ENCODE peak calls at places on chromosomes 6 and 20, in ten cellular contexts. One of them, this sample, is unnamed.

GRCh38 chr6:162974685-162975084 is 246.9 kb downstream of the PACRG start:
- DNase-seq in HFFc6: no peak
- DNase-seq in upper lobe of right lung: no peak
- DNase-seq in NCI-H1105: no peak
- DNase-seq in left lung: no peak
- DNase-seq in neural crest cell: no peak
- DNase-seq in SW480: no peak
- DNase-seq in T-helper 17 cell: no peak
- DNase-seq in activated T-helper 2 cell treated with anti-CD3 and anti-CD28 coated beads, Interferon-gamma antibody, Interleukin-2, Interleukin-4, amounts not matched to agents 10 μg/mL and 5 μg/mL and 100 μg/mL, durations not matched to agents 14 hours and 24 hours and 36 hours: no peak
- DNase-seq in endodermal cell: no peak
- DNase-seq in this sample: no peak

GRCh38 chr6:143223895-143224294 is 163.2 kb downstream of the AIG1 start:
- DNase-seq in T-helper 17 cell: no peak
- DNase-seq in NCI-H1105: no peak
- DNase-seq in neural crest cell: no peak
- DNase-seq in activated T-helper 2 cell treated with anti-CD3 and anti-CD28 coated beads, Interferon-gamma antibody, Interleukin-2, Interleukin-4, amounts not matched to agents 10 μg/mL and 5 μg/mL and 100 μg/mL, durations not matched to agents 14 hours and 24 hours and 36 hours: no peak
- DNase-seq in upper lobe of right lung: no peak
- DNase-seq in HFFc6: no peak
- DNase-seq in endodermal cell: peak; percentile 50
- DNase-seq in left lung: no peak
- DNase-seq in SW480: peak; percentile 49
- DNase-seq in this sample: no peak

GRCh38 chr6:148064406-148065134 is 278.1 kb upstream of the SASH1 start:
- DNase-seq in activated T-helper 2 cell treated with anti-CD3 and anti-CD28 coated beads, Interferon-gamma antibody, Interleukin-2, Interleukin-4, amounts not matched to agents 10 μg/mL and 5 μg/mL and 100 μg/mL, durations not matched to agents 14 hours and 24 hours and 36 hours: no peak
- DNase-seq in upper lobe of right lung: no peak
- DNase-seq in HFFc6: peak; percentile 70
- DNase-seq in left lung: peak; percentile 31
- DNase-seq in SW480: peak; percentile 1
- DNase-seq in NCI-H1105: no peak
- DNase-seq in endodermal cell: no peak
- DNase-seq in T-helper 17 cell: no peak
- DNase-seq in neural crest cell: no peak
- DNase-seq in this sample: no peak

GRCh38 chr20:35156978-35157377 is 9.8 kb upstream of the EDEM2 start:
- DNase-seq in T-helper 17 cell: no peak
- DNase-seq in NCI-H1105: no peak
- DNase-seq in HFFc6: no peak
- DNase-seq in upper lobe of right lung: no peak
- DNase-seq in SW480: no peak
- DNase-seq in neural crest cell: no peak
- DNase-seq in activated T-helper 2 cell treated with anti-CD3 and anti-CD28 coated beads, Interferon-gamma antibody, Interleukin-2, Interleukin-4, amounts not matched to agents 10 μg/mL and 5 μg/mL and 100 μg/mL, durations not matched to agents 14 hours and 24 hours and 36 hours: no peak
- DNase-seq in left lung: no peak
- DNase-seq in endodermal cell: no peak
- DNase-seq in this sample: no peak

GRCh38 chr6:15148356-15149058 is 97.4 kb upstream of the JARID2 start:
- DNase-seq in T-helper 17 cell: no peak
- DNase-seq in HFFc6: peak; percentile 44
- DNase-seq in SW480: peak; percentile 6
- DNase-seq in upper lobe of right lung: no peak
- DNase-seq in activated T-helper 2 cell treated with anti-CD3 and anti-CD28 coated beads, Interferon-gamma antibody, Interleukin-2, Interleukin-4, amounts not matched to agents 10 μg/mL and 5 μg/mL and 100 μg/mL, durations not matched to agents 14 hours and 24 hours and 36 hours: no peak
- DNase-seq in endodermal cell: peak; percentile 60
- DNase-seq in NCI-H1105: no peak
- DNase-seq in neural crest cell: no peak
- DNase-seq in left lung: no peak
- DNase-seq in this sample: no peak

GRCh38 chr20:1323830-1324597 is 4.9 kb downstream of the SDCBP2 start:
- DNase-seq in endodermal cell: peak; percentile 27
- DNase-seq in upper lobe of right lung: no peak
- DNase-seq in HFFc6: no peak
- DNase-seq in NCI-H1105: no peak
- DNase-seq in activated T-helper 2 cell treated with anti-CD3 and anti-CD28 coated beads, Interferon-gamma antibody, Interleukin-2, Interleukin-4, amounts not matched to agents 10 μg/mL and 5 μg/mL and 100 μg/mL, durations not matched to agents 14 hours and 24 hours and 36 hours: no peak
- DNase-seq in T-helper 17 cell: no peak
- DNase-seq in left lung: no peak
- DNase-seq in SW480: no peak
- DNase-seq in neural crest cell: no peak
- DNase-seq in this sample: no peak

GRCh38 chr6:30730611-30731435 is 10.7 kb downstream of the TUBB start:
- DNase-seq in activated T-helper 2 cell treated with anti-CD3 and anti-CD28 coated beads, Interferon-gamma antibody, Interleukin-2, Interleukin-4, amounts not matched to agents 10 μg/mL and 5 μg/mL and 100 μg/mL, durations not matched to agents 14 hours and 24 hours and 36 hours: peak; percentile 81
- DNase-seq in HFFc6: no peak
- DNase-seq in SW480: peak; percentile 89
- DNase-seq in T-helper 17 cell: peak; percentile 72
- DNase-seq in neural crest cell: peak; percentile 57
- DNase-seq in NCI-H1105: peak; percentile 83
- DNase-seq in upper lobe of right lung: peak; percentile 91
- DNase-seq in endodermal cell: peak; percentile 94
- DNase-seq in left lung: peak; percentile 84
- DNase-seq in this sample: peak; percentile 93

GRCh38 chr20:34420975-34421374 is 57.9 kb downstream of the ITCH start:
- DNase-seq in endodermal cell: no peak
- DNase-seq in NCI-H1105: no peak
- DNase-seq in neural crest cell: no peak
- DNase-seq in HFFc6: no peak
- DNase-seq in T-helper 17 cell: no peak
- DNase-seq in left lung: no peak
- DNase-seq in activated T-helper 2 cell treated with anti-CD3 and anti-CD28 coated beads, Interferon-gamma antibody, Interleukin-2, Interleukin-4, amounts not matched to agents 10 μg/mL and 5 μg/mL and 100 μg/mL, durations not matched to agents 14 hours and 24 hours and 36 hours: no peak
- DNase-seq in upper lobe of right lung: no peak
- DNase-seq in SW480: no peak
- DNase-seq in this sample: no peak

GRCh38 chr6:129516787-129517186 is 193.2 kb downstream of the ARHGAP18 start:
- DNase-seq in HFFc6: no peak
- DNase-seq in activated T-helper 2 cell treated with anti-CD3 and anti-CD28 coated beads, Interferon-gamma antibody, Interleukin-2, Interleukin-4, amounts not matched to agents 10 μg/mL and 5 μg/mL and 100 μg/mL, durations not matched to agents 14 hours and 24 hours and 36 hours: no peak
- DNase-seq in left lung: no peak
- DNase-seq in T-helper 17 cell: no peak
- DNase-seq in upper lobe of right lung: no peak
- DNase-seq in endodermal cell: no peak
- DNase-seq in SW480: no peak
- DNase-seq in NCI-H1105: no peak
- DNase-seq in neural crest cell: no peak
- DNase-seq in this sample: no peak

GRCh38 chr20:33178726-33179125 is 10.8 kb downstream of the BPIFA2 start:
- DNase-seq in left lung: peak; percentile 40
- DNase-seq in T-helper 17 cell: no peak
- DNase-seq in upper lobe of right lung: no peak
- DNase-seq in HFFc6: no peak
- DNase-seq in activated T-helper 2 cell treated with anti-CD3 and anti-CD28 coated beads, Interferon-gamma antibody, Interleukin-2, Interleukin-4, amounts not matched to agents 10 μg/mL and 5 μg/mL and 100 μg/mL, durations not matched to agents 14 hours and 24 hours and 36 hours: no peak
- DNase-seq in NCI-H1105: no peak
- DNase-seq in endodermal cell: peak; percentile 67
- DNase-seq in SW480: peak; percentile 54
- DNase-seq in neural crest cell: no peak
- DNase-seq in this sample: no peak

GRCh38 chr6:122184260-122184934 is 215.1 kb upstream of the HSF2 start:
- DNase-seq in neural crest cell: no peak
- DNase-seq in activated T-helper 2 cell treated with anti-CD3 and anti-CD28 coated beads, Interferon-gamma antibody, Interleukin-2, Interleukin-4, amounts not matched to agents 10 μg/mL and 5 μg/mL and 100 μg/mL, durations not matched to agents 14 hours and 24 hours and 36 hours: no peak
- DNase-seq in left lung: no peak
- DNase-seq in endodermal cell: no peak
- DNase-seq in SW480: peak; percentile 27
- DNase-seq in HFFc6: peak; percentile 32
- DNase-seq in upper lobe of right lung: no peak
- DNase-seq in NCI-H1105: peak; percentile 8
- DNase-seq in T-helper 17 cell: no peak
- DNase-seq in this sample: no peak

GRCh38 chr6:147131728-147132127 is 72.5 kb upstream of the STXBP5 start:
- DNase-seq in NCI-H1105: no peak
- DNase-seq in SW480: no peak
- DNase-seq in neural crest cell: no peak
- DNase-seq in activated T-helper 2 cell treated with anti-CD3 and anti-CD28 coated beads, Interferon-gamma antibody, Interleukin-2, Interleukin-4, amounts not matched to agents 10 μg/mL and 5 μg/mL and 100 μg/mL, durations not matched to agents 14 hours and 24 hours and 36 hours: no peak
- DNase-seq in endodermal cell: no peak
- DNase-seq in T-helper 17 cell: no peak
- DNase-seq in left lung: no peak
- DNase-seq in HFFc6: peak; percentile 18
- DNase-seq in upper lobe of right lung: no peak
- DNase-seq in this sample: no peak

GRCh38 chr6:131657630-131658111 is 20.6 kb downstream of the ENPP3 start:
- DNase-seq in endodermal cell: no peak
- DNase-seq in upper lobe of right lung: no peak
- DNase-seq in neural crest cell: no peak
- DNase-seq in HFFc6: peak; percentile 90
- DNase-seq in SW480: no peak
- DNase-seq in activated T-helper 2 cell treated with anti-CD3 and anti-CD28 coated beads, Interferon-gamma antibody, Interleukin-2, Interleukin-4, amounts not matched to agents 10 μg/mL and 5 μg/mL and 100 μg/mL, durations not matched to agents 14 hours and 24 hours and 36 hours: no peak
- DNase-seq in left lung: no peak
- DNase-seq in NCI-H1105: no peak
- DNase-seq in T-helper 17 cell: no peak
- DNase-seq in this sample: no peak

GRCh38 chr6:115945306-115945705 is 115.4 kb downstream of the FRK start:
- DNase-seq in upper lobe of right lung: no peak
- DNase-seq in neural crest cell: no peak
- DNase-seq in endodermal cell: no peak
- DNase-seq in HFFc6: no peak
- DNase-seq in NCI-H1105: no peak
- DNase-seq in T-helper 17 cell: no peak
- DNase-seq in left lung: no peak
- DNase-seq in activated T-helper 2 cell treated with anti-CD3 and anti-CD28 coated beads, Interferon-gamma antibody, Interleukin-2, Interleukin-4, amounts not matched to agents 10 μg/mL and 5 μg/mL and 100 μg/mL, durations not matched to agents 14 hours and 24 hours and 36 hours: no peak
- DNase-seq in SW480: no peak
- DNase-seq in this sample: no peak

GRCh38 chr20:36975085-36975829 is 23.7 kb upstream of the SAMHD1 start:
- DNase-seq in activated T-helper 2 cell treated with anti-CD3 and anti-CD28 coated beads, Interferon-gamma antibody, Interleukin-2, Interleukin-4, amounts not matched to agents 10 μg/mL and 5 μg/mL and 100 μg/mL, durations not matched to agents 14 hours and 24 hours and 36 hours: peak; percentile 60
- DNase-seq in endodermal cell: no peak
- DNase-seq in upper lobe of right lung: no peak
- DNase-seq in NCI-H1105: no peak
- DNase-seq in HFFc6: no peak
- DNase-seq in left lung: no peak
- DNase-seq in SW480: peak; percentile 52
- DNase-seq in neural crest cell: no peak
- DNase-seq in T-helper 17 cell: peak; percentile 36
- DNase-seq in this sample: peak; percentile 36

GRCh38 chr6:94215614-94216013 is 796.3 kb upstream of the EPHA7 start:
- DNase-seq in upper lobe of right lung: no peak
- DNase-seq in endodermal cell: no peak
- DNase-seq in SW480: no peak
- DNase-seq in neural crest cell: no peak
- DNase-seq in NCI-H1105: no peak
- DNase-seq in T-helper 17 cell: no peak
- DNase-seq in activated T-helper 2 cell treated with anti-CD3 and anti-CD28 coated beads, Interferon-gamma antibody, Interleukin-2, Interleukin-4, amounts not matched to agents 10 μg/mL and 5 μg/mL and 100 μg/mL, durations not matched to agents 14 hours and 24 hours and 36 hours: no peak
- DNase-seq in HFFc6: no peak
- DNase-seq in left lung: no peak
- DNase-seq in this sample: no peak

GRCh38 chr20:32777177-32777956 is 15.2 kb downstream of the DNMT3B start:
- DNase-seq in T-helper 17 cell: no peak
- DNase-seq in left lung: no peak
- DNase-seq in upper lobe of right lung: no peak
- DNase-seq in NCI-H1105: no peak
- DNase-seq in neural crest cell: no peak
- DNase-seq in endodermal cell: no peak
- DNase-seq in HFFc6: no peak
- DNase-seq in SW480: no peak
- DNase-seq in activated T-helper 2 cell treated with anti-CD3 and anti-CD28 coated beads, Interferon-gamma antibody, Interleukin-2, Interleukin-4, amounts not matched to agents 10 μg/mL and 5 μg/mL and 100 μg/mL, durations not matched to agents 14 hours and 24 hours and 36 hours: no peak
- DNase-seq in this sample: no peak

GRCh38 chr6:1390805-1391511 is 1.6 kb downstream of the FOXF2 start:
- DNase-seq in activated T-helper 2 cell treated with anti-CD3 and anti-CD28 coated beads, Interferon-gamma antibody, Interleukin-2, Interleukin-4, amounts not matched to agents 10 μg/mL and 5 μg/mL and 100 μg/mL, durations not matched to agents 14 hours and 24 hours and 36 hours: no peak
- DNase-seq in upper lobe of right lung: no peak
- DNase-seq in left lung: no peak
- DNase-seq in HFFc6: peak; percentile 54
- DNase-seq in neural crest cell: no peak
- DNase-seq in endodermal cell: peak; percentile 82
- DNase-seq in SW480: peak; percentile 14
- DNase-seq in T-helper 17 cell: no peak
- DNase-seq in NCI-H1105: peak; percentile 31
- DNase-seq in this sample: no peak

GRCh38 chr6:166952567-166953464 is 3.5 kb downstream of the RNASET2 start:
- DNase-seq in endodermal cell: peak; percentile 28
- DNase-seq in NCI-H1105: no peak
- DNase-seq in SW480: no peak
- DNase-seq in T-helper 17 cell: no peak
- DNase-seq in neural crest cell: no peak
- DNase-seq in HFFc6: no peak
- DNase-seq in upper lobe of right lung: no peak
- DNase-seq in left lung: no peak
- DNase-seq in activated T-helper 2 cell treated with anti-CD3 and anti-CD28 coated beads, Interferon-gamma antibody, Interleukin-2, Interleukin-4, amounts not matched to agents 10 μg/mL and 5 μg/mL and 100 μg/mL, durations not matched to agents 14 hours and 24 hours and 36 hours: no peak
- DNase-seq in this sample: peak; percentile 70

GRCh38 chr6:11538049-11538798 is 675 bp downstream of the TMEM170B start:
- DNase-seq in endodermal cell: peak; percentile 76
- DNase-seq in upper lobe of right lung: peak; percentile 76
- DNase-seq in left lung: peak; percentile 51
- DNase-seq in SW480: peak; percentile 5
- DNase-seq in T-helper 17 cell: peak; percentile 20
- DNase-seq in activated T-helper 2 cell treated with anti-CD3 and anti-CD28 coated beads, Interferon-gamma antibody, Interleukin-2, Interleukin-4, amounts not matched to agents 10 μg/mL and 5 μg/mL and 100 μg/mL, durations not matched to agents 14 hours and 24 hours and 36 hours: no peak
- DNase-seq in HFFc6: no peak
- DNase-seq in NCI-H1105: peak; percentile 14
- DNase-seq in neural crest cell: peak; percentile 28
- DNase-seq in this sample: peak; percentile 26

GRCh38 chr6:158042245-158042798 is 60.7 kb downstream of the SYNJ2 start:
- DNase-seq in left lung: no peak
- DNase-seq in NCI-H1105: no peak
- DNase-seq in SW480: no peak
- DNase-seq in T-helper 17 cell: no peak
- DNase-seq in HFFc6: peak; percentile 78
- DNase-seq in activated T-helper 2 cell treated with anti-CD3 and anti-CD28 coated beads, Interferon-gamma antibody, Interleukin-2, Interleukin-4, amounts not matched to agents 10 μg/mL and 5 μg/mL and 100 μg/mL, durations not matched to agents 14 hours and 24 hours and 36 hours: no peak
- DNase-seq in upper lobe of right lung: peak; percentile 51
- DNase-seq in endodermal cell: no peak
- DNase-seq in neural crest cell: no peak
- DNase-seq in this sample: no peak

GRCh38 chr6:18595774-18596528 is 208.8 kb downstream of the RNF144B start:
- DNase-seq in SW480: peak; percentile 36
- DNase-seq in activated T-helper 2 cell treated with anti-CD3 and anti-CD28 coated beads, Interferon-gamma antibody, Interleukin-2, Interleukin-4, amounts not matched to agents 10 μg/mL and 5 μg/mL and 100 μg/mL, durations not matched to agents 14 hours and 24 hours and 36 hours: no peak
- DNase-seq in neural crest cell: peak; percentile 83
- DNase-seq in upper lobe of right lung: no peak
- DNase-seq in HFFc6: peak; percentile 48
- DNase-seq in T-helper 17 cell: no peak
- DNase-seq in left lung: no peak
- DNase-seq in endodermal cell: peak; percentile 88
- DNase-seq in NCI-H1105: peak; percentile 84
- DNase-seq in this sample: peak; percentile 58

GRCh38 chr6:159114569-159114968 is 54.6 kb upstream of the FNDC1 start:
- DNase-seq in neural crest cell: no peak
- DNase-seq in upper lobe of right lung: no peak
- DNase-seq in NCI-H1105: no peak
- DNase-seq in left lung: no peak
- DNase-seq in activated T-helper 2 cell treated with anti-CD3 and anti-CD28 coated beads, Interferon-gamma antibody, Interleukin-2, Interleukin-4, amounts not matched to agents 10 μg/mL and 5 μg/mL and 100 μg/mL, durations not matched to agents 14 hours and 24 hours and 36 hours: no peak
- DNase-seq in HFFc6: no peak
- DNase-seq in endodermal cell: no peak
- DNase-seq in T-helper 17 cell: no peak
- DNase-seq in SW480: no peak
- DNase-seq in this sample: no peak

GRCh38 chr6:89963391-89963790 is 69.1 kb downstream of the GJA10 start:
- DNase-seq in upper lobe of right lung: no peak
- DNase-seq in T-helper 17 cell: no peak
- DNase-seq in endodermal cell: no peak
- DNase-seq in neural crest cell: no peak
- DNase-seq in left lung: no peak
- DNase-seq in SW480: no peak
- DNase-seq in HFFc6: no peak
- DNase-seq in activated T-helper 2 cell treated with anti-CD3 and anti-CD28 coated beads, Interferon-gamma antibody, Interleukin-2, Interleukin-4, amounts not matched to agents 10 μg/mL and 5 μg/mL and 100 μg/mL, durations not matched to agents 14 hours and 24 hours and 36 hours: no peak
- DNase-seq in NCI-H1105: no peak
- DNase-seq in this sample: no peak

GRCh38 chr20:62220666-62221568 is 839 bp upstream of the HRH3 start:
- DNase-seq in HFFc6: no peak
- DNase-seq in SW480: no peak
- DNase-seq in neural crest cell: no peak
- DNase-seq in endodermal cell: peak; percentile 72
- DNase-seq in T-helper 17 cell: no peak
- DNase-seq in upper lobe of right lung: no peak
- DNase-seq in left lung: no peak
- DNase-seq in NCI-H1105: no peak
- DNase-seq in activated T-helper 2 cell treated with anti-CD3 and anti-CD28 coated beads, Interferon-gamma antibody, Interleukin-2, Interleukin-4, amounts not matched to agents 10 μg/mL and 5 μg/mL and 100 μg/mL, durations not matched to agents 14 hours and 24 hours and 36 hours: no peak
- DNase-seq in this sample: no peak

GRCh38 chr20:57265649-57266250 is 691 bp downstream of the BMP7 start:
- DNase-seq in T-helper 17 cell: no peak
- DNase-seq in neural crest cell: peak; percentile 23
- DNase-seq in endodermal cell: peak; percentile 87
- DNase-seq in activated T-helper 2 cell treated with anti-CD3 and anti-CD28 coated beads, Interferon-gamma antibody, Interleukin-2, Interleukin-4, amounts not matched to agents 10 μg/mL and 5 μg/mL and 100 μg/mL, durations not matched to agents 14 hours and 24 hours and 36 hours: no peak
- DNase-seq in HFFc6: no peak
- DNase-seq in left lung: no peak
- DNase-seq in NCI-H1105: no peak
- DNase-seq in upper lobe of right lung: no peak
- DNase-seq in SW480: peak; percentile 62
- DNase-seq in this sample: no peak

GRCh38 chr6:165439928-165440554 is 130.6 kb upstream of the C6orf118 start:
- DNase-seq in neural crest cell: no peak
- DNase-seq in upper lobe of right lung: no peak
- DNase-seq in HFFc6: peak; percentile 6
- DNase-seq in T-helper 17 cell: no peak
- DNase-seq in NCI-H1105: peak; percentile 70
- DNase-seq in activated T-helper 2 cell treated with anti-CD3 and anti-CD28 coated beads, Interferon-gamma antibody, Interleukin-2, Interleukin-4, amounts not matched to agents 10 μg/mL and 5 μg/mL and 100 μg/mL, durations not matched to agents 14 hours and 24 hours and 36 hours: no peak
- DNase-seq in endodermal cell: no peak
- DNase-seq in left lung: no peak
- DNase-seq in SW480: peak; percentile 60
- DNase-seq in this sample: no peak

GRCh38 chr20:10861086-10861485 is 187.3 kb upstream of the JAG1 start:
- DNase-seq in neural crest cell: no peak
- DNase-seq in SW480: no peak
- DNase-seq in HFFc6: peak; percentile 31
- DNase-seq in T-helper 17 cell: no peak
- DNase-seq in endodermal cell: no peak
- DNase-seq in activated T-helper 2 cell treated with anti-CD3 and anti-CD28 coated beads, Interferon-gamma antibody, Interleukin-2, Interleukin-4, amounts not matched to agents 10 μg/mL and 5 μg/mL and 100 μg/mL, durations not matched to agents 14 hours and 24 hours and 36 hours: no peak
- DNase-seq in NCI-H1105: no peak
- DNase-seq in left lung: no peak
- DNase-seq in upper lobe of right lung: no peak
- DNase-seq in this sample: no peak

This sample was measured in activated CD4-positive, alpha-beta T cell treated with anti-CD3 and anti-CD28 coated beads for 48 hours.